ENCODE peak calls at places on chromosomes 13 and 19, in eight cellular contexts. K is T1000; O is omental fat pad; A is stimulated activated CD4-positive, alpha-beta T cell treated with anti-CD3 and anti-CD28 coated beads, Interleukin-1b, Interleukin-23, amount 100 ng/mL, for 24 hours; B is GM23248; T is kidney epithelial cell; W is HEK293T; S is T-helper 9 cell. Y is an unnamed sample.

GRCh38 chr13:43472344-43472743 is 314.4 kb downstream of the ENOX1 start:
- DNase-seq in K (no peak), O (no peak), A (no peak), B (no peak), T (no peak), W (no peak), S (no peak), Y (no peak)

GRCh38 chr13:70668293-70668692 is 560.0 kb upstream of the KLHL1 start:
- DNase-seq in K (no peak), O (no peak), A (no peak), B (no peak), T (peak), W (no peak), S (no peak), Y (no peak)

GRCh38 chr13:111181977-111182376 is 66.9 kb downstream of the ARHGEF7 start:
- DNase-seq in K (no peak), O (no peak), A (no peak), B (no peak), T (no peak), W (no peak), S (no peak), Y (no peak)

GRCh38 chr19:30288957-30289735 is 83.0 kb upstream of the ZNF536 start:
- DNase-seq in K (no peak), O (no peak), A (no peak), B (no peak), T (no peak), W (no peak), S (no peak), Y (no peak)

GRCh38 chr13:44407379-44407778 is 33.8 kb downstream of the SERP2 start:
- DNase-seq in K (no peak), O (no peak), A (no peak), B (no peak), T (no peak), W (no peak), S (no peak), Y (no peak)

GRCh38 chr13:98544105-98544710 is 32.7 kb downstream of the STK24 start:
- DNase-seq in K (no peak), O (no peak), A (no peak), B (no peak), T (no peak), W (no peak), S (no peak), Y (no peak)

GRCh38 chr19:42360787-42361544 is 29.1 kb downstream of the CNFN start:
- DNase-seq in K (no peak), O (no peak), A (no peak), B (no peak), T (no peak), W (no peak), S (no peak), Y (no peak)

GRCh38 chr13:61286148-61286745 is 129.4 kb downstream of the PCDH20 start:
- DNase-seq in K (no peak), O (no peak), A (no peak), B (no peak), T (no peak), W (peak), S (no peak), Y (no peak)

GRCh38 chr19:15444505-15445226 is 5.1 kb downstream of the WIZ start:
- DNase-seq in K (no peak), O (no peak), A (no peak), B (no peak), T (no peak), W (no peak), S (no peak), Y (no peak)

GRCh38 chr19:2274937-2275535 is 6.9 kb downstream of the PEAK3 start:
- DNase-seq in K (no peak), O (no peak), A (no peak), B (peak), T (no peak), W (peak), S (no peak), Y (peak)

GRCh38 chr19:6588508-6589345 is 2.2 kb downstream of the CD70 start:
- DNase-seq in K (no peak), O (no peak), A (no peak), B (peak), T (no peak), W (no peak), S (no peak), Y (no peak)

GRCh38 chr13:85586422-85586831 is 212.8 kb downstream of the SLITRK6 start:
- DNase-seq in K (peak), O (no peak), A (no peak), B (no peak), T (peak), W (no peak), S (no peak), Y (no peak)

GRCh38 chr19:45506991-45507863 is at the start of gene VASP:
- DNase-seq in K (peak), O (peak), A (peak), B (peak), T (no peak), W (peak), S (peak), Y (peak)

GRCh38 chr13:39038569-39038898 is 278 bp downstream of the NHLRC3 start:
- DNase-seq in K (no peak), O (no peak), A (peak), B (peak), T (no peak), W (no peak), S (peak), Y (no peak)

GRCh38 chr13:40220299-40220935 is 446.0 kb downstream of the FOXO1 start:
- DNase-seq in K (no peak), O (no peak), A (no peak), B (peak), T (no peak), W (no peak), S (no peak), Y (no peak)

GRCh38 chr13:108037348-108037747 is 178.0 kb downstream of the LIG4 start:
- DNase-seq in K (no peak), O (no peak), A (no peak), B (peak), T (peak), W (no peak), S (no peak), Y (no peak)

GRCh38 chr13:110625771-110626321 is 10.5 kb downstream of the NAXD start:
- DNase-seq in K (no peak), O (no peak), A (no peak), B (no peak), T (no peak), W (no peak), S (no peak), Y (no peak)

GRCh38 chr13:97226788-97227627 is 4.9 kb downstream of the MBNL2 start:
- DNase-seq in K (no peak), O (no peak), A (no peak), B (peak), T (no peak), W (peak), S (peak), Y (no peak)

GRCh38 chr13:109333893-109334651 is 452.3 kb downstream of the IRS2 start:
- DNase-seq in K (no peak), O (no peak), A (no peak), B (no peak), T (no peak), W (no peak), S (no peak), Y (no peak)

Y was measured in lower lobe of right lung.